ENCODE peak calls at places on chromosomes 4 and X, in ten cellular contexts. M, V, F, U, E, W, T, X, C and J are unnamed samples.

GRCh38 chr4:80011636-80012236 is 61.3 kb downstream of the ANTXR2 start:
- DNase-seq in M (no peak), V (no peak), F (no peak), U (no peak), E (no peak), W (no peak), T (no peak), X (no peak), C (no peak), J (no peak)

GRCh38 chr4:151942971-151943370 is 182.2 kb upstream of the GATB start:
- DNase-seq in M (no peak), V (no peak), F (no peak), U (no peak), E (no peak), W (no peak), T (no peak), X (no peak), C (no peak), J (no peak)

GRCh38 chr4:47473351-47473750 is 9.8 kb upstream of the COMMD8 start:
- DNase-seq in M (no peak), V (no peak), F (no peak), U (no peak), E (no peak), W (no peak), T (no peak), X (no peak), C (no peak), J (no peak)

GRCh38 chrX:3549442-3549875 is 164.0 kb downstream of the PRKX start:
- DNase-seq in M (no peak), V (peak), F (no peak), U (no peak), E (no peak), W (no peak), T (no peak), X (no peak), C (no peak), J (no peak)

GRCh38 chrX:30181353-30181752 is 34.0 kb upstream of the MAGEB2 start:
- DNase-seq in M (no peak), V (no peak), F (no peak), U (no peak), E (no peak), W (no peak), T (no peak), X (no peak), C (no peak), J (no peak)

GRCh38 chr4:36241771-36242170 is 2.5 kb downstream of the ARAP2 start:
- DNase-seq in M (no peak), V (no peak), F (no peak), U (no peak), E (no peak), W (no peak), T (no peak), X (no peak), C (no peak), J (no peak)

GRCh38 chr4:145186719-145187118 is 6.3 kb upstream of the OTUD4 start:
- DNase-seq in M (no peak), V (no peak), F (no peak), U (no peak), E (no peak), W (no peak), T (no peak), X (no peak), C (no peak), J (no peak)

GRCh38 chrX:126820700-126821420 is 1.3 kb downstream of the PRR32 start:
- DNase-seq in M (no peak), V (no peak), F (no peak), U (no peak), E (no peak), W (no peak), T (no peak), X (no peak), C (no peak), J (no peak)

GRCh38 chr4:148831945-148832344 is 389.7 kb upstream of the NR3C2 start:
- DNase-seq in M (no peak), V (no peak), F (no peak), U (no peak), E (no peak), W (no peak), T (no peak), X (no peak), C (no peak), J (no peak)

GRCh38 chrX:9848718-9849481 is 62.7 kb downstream of the SHROOM2 start:
- DNase-seq in M (no peak), V (no peak), F (no peak), U (no peak), E (no peak), W (no peak), T (no peak), X (no peak), C (no peak), J (no peak)

GRCh38 chr4:151709587-151709986 is 51.2 kb downstream of the GATB start:
- DNase-seq in M (no peak), V (no peak), F (no peak), U (no peak), E (no peak), W (no peak), T (no peak), X (no peak), C (no peak), J (no peak)

GRCh38 chr4:98728433-98728832 is 70.0 kb upstream of the TSPAN5 start:
- DNase-seq in M (no peak), V (no peak), F (no peak), U (no peak), E (no peak), W (no peak), T (no peak), X (no peak), C (no peak), J (no peak)

GRCh38 chrX:153970398-153971123 is 1.1 kb downstream of the HCFC1 start:
- DNase-seq in M (no peak), V (no peak), F (no peak), U (peak), E (no peak), W (peak), T (no peak), X (peak), C (no peak), J (no peak)

GRCh38 chr4:126611900-126612299 is 1020.9 kb upstream of the INTU start:
- DNase-seq in M (no peak), V (no peak), F (no peak), U (no peak), E (no peak), W (no peak), T (no peak), X (no peak), C (no peak), J (no peak)

GRCh38 chr4:133147922-133148689 is 988 bp upstream of the PCDH10 start:
- DNase-seq in M (no peak), V (no peak), F (no peak), U (no peak), E (no peak), W (no peak), T (no peak), X (peak), C (no peak), J (no peak)

GRCh38 chr4:89468632-89469031 is 161.0 kb upstream of the GPRIN3 start:
- DNase-seq in M (no peak), V (no peak), F (no peak), U (no peak), E (no peak), W (no peak), T (no peak), X (no peak), C (no peak), J (no peak)

GRCh38 chr4:187357861-187358260 is 634.2 kb upstream of the FAT1 start:
- DNase-seq in M (no peak), V (no peak), F (no peak), U (no peak), E (no peak), W (no peak), T (no peak), X (no peak), C (no peak), J (no peak)

GRCh38 chr4:32087211-32087610 is 1367.0 kb downstream of the PCDH7 start:
- DNase-seq in M (no peak), V (no peak), F (no peak), U (no peak), E (no peak), W (no peak), T (no peak), X (no peak), C (no peak), J (no peak)

GRCh38 chr4:53196872-53197759 is 168.7 kb downstream of the SCFD2 start:
- DNase-seq in M (no peak), V (peak), F (no peak), U (peak), E (no peak), W (no peak), T (no peak), X (no peak), C (no peak), J (no peak)
- TF ChIP-seq CTCF in M (peak), V (peak), F (peak), U (peak), E (peak), W (peak), T (peak), X (peak), C (peak), J (peak)

DNA sequence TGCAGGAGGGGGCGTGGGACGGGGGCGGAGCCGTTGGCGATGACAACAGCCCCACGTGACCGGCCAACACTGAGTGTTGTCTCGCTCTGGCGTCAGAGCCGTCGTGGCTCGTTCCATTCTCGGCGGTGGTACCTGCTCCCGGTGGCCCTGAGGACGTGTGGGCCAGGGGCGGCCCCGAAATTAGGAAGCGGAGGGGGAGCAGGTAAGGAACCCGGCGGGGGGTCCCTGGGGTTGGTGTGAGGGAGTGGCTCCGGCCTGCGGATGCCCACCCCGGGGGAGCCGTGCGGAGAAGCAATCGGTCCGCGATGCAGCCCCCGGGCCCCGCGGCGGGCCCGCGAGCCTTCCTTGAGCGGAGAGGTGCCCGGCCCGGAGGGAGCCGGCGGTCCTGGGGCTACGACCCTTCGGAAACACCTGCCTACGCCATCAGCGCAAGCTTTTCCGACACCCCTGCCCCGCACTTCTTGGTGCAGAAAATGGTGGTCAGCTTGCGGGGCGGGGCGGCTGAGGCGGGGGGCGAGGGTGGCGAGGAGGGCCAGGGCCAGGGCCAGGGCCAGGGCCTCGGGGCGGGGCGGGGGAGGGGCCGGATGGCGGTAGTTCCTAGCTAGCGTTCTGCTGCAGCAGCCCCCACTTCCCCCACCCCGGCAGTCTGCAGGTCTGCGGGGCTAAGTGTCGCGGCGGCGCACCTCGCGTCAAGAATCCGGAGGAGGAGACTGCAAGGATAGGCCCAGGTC is at the start of gene BEX4:
- DNase-seq in M (peak), V (peak), F (peak), U (no peak), E (peak), W (peak), T (peak), X (peak), C (peak), J (peak)
- TF ChIP-seq POLR2A in M (peak), V (no peak), F (peak), U (no peak), E (no peak), W (peak), T (peak), X (peak), C (peak), J (no peak)

DNA sequence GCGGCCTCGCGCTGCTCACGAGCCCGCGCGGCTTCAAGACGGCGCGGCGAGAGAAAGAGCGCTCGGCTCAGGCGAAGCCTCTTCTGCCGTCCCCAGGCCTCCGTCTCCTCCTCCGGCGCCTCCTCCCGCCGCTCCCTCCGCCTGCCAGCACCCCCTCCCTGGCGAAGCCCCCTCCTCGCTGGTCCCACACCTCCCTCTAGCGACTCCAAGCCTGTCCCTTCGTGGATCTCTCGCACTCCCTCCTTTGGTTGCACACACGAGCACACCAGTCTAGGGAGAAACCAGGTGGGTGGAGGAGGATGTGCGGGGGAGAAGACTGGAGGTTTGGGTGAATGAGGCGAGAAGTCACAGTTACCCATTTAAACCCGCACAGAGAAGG is at the start of gene CAMK2D:
- DNase-seq in M (peak), V (peak), F (peak), U (peak), E (peak), W (peak), T (peak), X (peak), C (peak), J (peak)
- TF ChIP-seq CTCF in M (peak), V (peak), F (peak), U (peak), E (peak), W (peak), T (peak), X (peak), C (peak), J (peak)

GRCh38 chr4:26321326-26322276 is 787 bp downstream of the RBPJ start:
- DNase-seq in M (no peak), V (peak), F (peak), U (peak), E (no peak), W (no peak), T (peak), X (peak), C (peak), J (peak)

GRCh38 chr4:26320453-26321325 is at the start of gene RBPJ:
- DNase-seq in M (peak), V (peak), F (peak), U (peak), E (peak), W (peak), T (peak), X (peak), C (peak), J (peak)

GRCh38 chr4:26320159-26320452 is 708 bp upstream of the RBPJ start:
- DNase-seq in M (no peak), V (no peak), F (no peak), U (peak), E (no peak), W (no peak), T (no peak), X (no peak), C (no peak), J (no peak)

GRCh38 chr4:26317766-26318165 is 3.0 kb upstream of the RBPJ start:
- DNase-seq in M (no peak), V (no peak), F (no peak), U (no peak), E (no peak), W (no peak), T (no peak), X (no peak), C (no peak), J (no peak)

GRCh38 chr4:26319467-26320158 is 1.2 kb upstream of the RBPJ start:
- DNase-seq in M (peak), V (peak), F (peak), U (peak), E (peak), W (peak), T (peak), X (peak), C (peak), J (peak)
- TF ChIP-seq POLR2A in M (no peak), V (no peak), F (peak), U (peak), E (no peak), W (peak), T (no peak), X (no peak), C (peak), J (no peak)

GRCh38 chr4:118676128-118676527 is 9.1 kb upstream of the METTL14 start:
- DNase-seq in M (no peak), V (no peak), F (no peak), U (no peak), E (no peak), W (no peak), T (no peak), X (no peak), C (no peak), J (no peak)
- TF ChIP-seq CTCF in M (no peak), V (no peak), F (no peak), U (peak), E (no peak), W (no peak), T (no peak), X (no peak), C (no peak), J (no peak)

GRCh38 chrX:2488621-2489285 is 12.0 kb downstream of the DHRSX start:
- DNase-seq in M (no peak), V (no peak), F (peak), U (no peak), E (no peak), W (no peak), T (no peak), X (no peak), C (no peak), J (no peak)
- TF ChIP-seq POLR2A in M (no peak), V (no peak), F (no peak), U (no peak), E (no peak), W (no peak), T (no peak), X (no peak), C (no peak), J (no peak)

GRCh38 chr4:184252136-184253071 is 34.7 kb upstream of the ENPP6 start:
- DNase-seq in M (no peak), V (no peak), F (no peak), U (no peak), E (no peak), W (no peak), T (no peak), X (no peak), C (no peak), J (no peak)
- TF ChIP-seq CTCF in M (no peak), V (no peak), F (no peak), U (no peak), E (no peak), W (no peak), T (no peak), X (no peak), C (no peak), J (no peak)

GRCh38 chrX:40735318-40736169 is at the start of gene MED14:
- DNase-seq in M (peak), V (peak), F (peak), U (peak), E (peak), W (peak), T (peak), X (peak), C (peak), J (peak)
- TF ChIP-seq POLR2A in M (no peak), V (peak), F (peak), U (peak), E (no peak), W (peak), T (peak), X (peak), C (peak), J (peak)

DNA sequence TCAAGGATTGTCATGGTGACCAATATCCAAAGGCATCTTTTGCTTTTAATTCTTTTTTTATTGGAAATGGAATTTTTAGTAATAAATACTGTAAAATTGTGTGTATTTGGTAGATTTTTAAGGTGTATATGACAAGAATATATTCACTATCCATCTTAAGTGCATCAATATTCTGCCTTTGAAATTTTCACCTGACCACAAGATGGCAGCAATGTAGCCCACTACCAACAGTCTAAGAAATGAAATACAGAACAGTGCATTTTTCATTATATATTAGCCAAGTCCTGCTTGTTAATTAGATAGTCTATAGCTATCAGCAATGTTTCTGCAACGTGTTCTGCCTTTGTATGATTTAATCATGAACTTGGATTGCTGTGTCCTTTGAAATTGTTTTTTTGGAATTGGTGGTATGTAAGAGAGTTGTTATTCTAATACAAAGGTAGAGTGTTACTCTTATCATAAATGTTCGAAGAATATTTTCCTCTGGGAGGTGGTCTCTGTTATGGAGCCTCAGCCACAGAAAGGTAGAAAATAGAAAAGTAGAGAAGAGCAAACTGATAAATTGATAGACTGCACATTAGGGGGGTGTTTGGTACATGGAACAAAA is 38.2 kb downstream of the HPGDS start:
- DNase-seq in M (no peak), V (peak), F (no peak), U (peak), E (no peak), W (no peak), T (no peak), X (no peak), C (no peak), J (no peak)
- TF ChIP-seq CTCF in M (peak), V (peak), F (peak), U (peak), E (peak), W (no peak), T (peak), X (peak), C (peak), J (no peak)

DNA sequence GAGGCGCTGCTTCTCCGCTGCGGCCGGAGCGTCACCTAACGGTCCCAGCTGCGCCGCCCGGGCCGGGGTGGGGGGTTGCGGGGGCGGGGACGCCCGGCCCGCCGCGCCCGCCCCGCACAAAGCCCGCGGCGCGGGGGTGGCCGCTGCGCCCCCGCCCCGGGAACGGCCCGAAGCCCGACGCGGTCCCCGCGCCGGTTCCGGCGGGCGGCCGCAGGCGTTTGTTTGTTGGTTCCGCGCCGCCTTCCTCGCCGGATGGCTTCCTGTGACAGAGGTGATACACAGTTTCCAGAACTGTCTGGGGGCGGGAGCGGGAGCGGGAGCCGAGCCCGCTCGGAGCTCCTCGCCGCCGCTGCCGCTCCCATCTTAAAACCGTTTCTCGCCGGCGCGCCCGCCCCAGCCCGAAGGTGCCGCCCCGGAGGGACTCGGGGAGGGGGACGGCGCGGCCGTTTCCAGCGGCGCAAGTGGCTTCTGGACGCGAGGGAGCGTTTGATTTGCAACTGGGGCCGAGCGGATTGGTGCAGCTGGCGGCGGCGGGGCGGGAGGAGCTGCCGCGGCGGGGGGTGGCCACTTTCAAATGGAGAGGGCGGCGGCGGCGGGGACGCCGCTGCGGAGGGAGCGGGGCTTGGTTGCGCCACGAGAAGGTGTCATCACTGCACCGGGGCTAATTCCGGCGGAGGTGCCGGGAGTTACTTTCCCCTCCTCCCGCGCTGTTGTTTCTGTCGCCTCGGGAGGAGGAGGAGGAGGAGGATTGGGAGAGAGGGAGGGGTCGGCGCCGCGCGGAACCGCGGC is 2.3 kb downstream of the JADE1 start:
- DNase-seq in M (peak), V (peak), F (peak), U (peak), E (peak), W (peak), T (peak), X (peak), C (peak), J (peak)
- TF ChIP-seq POLR2A in M (peak), V (peak), F (peak), U (peak), E (no peak), W (peak), T (peak), X (peak), C (peak), J (peak)